ENCODE peak calls at places on chromosomes 11 and 22, in eight cellular contexts. B, Q, D, J, I, V, O and E are unnamed samples.

GRCh38 chr11:93939084-93939780 is 81.9 kb upstream of the HEPHL1 start:
- DNase-seq in B (no peak), Q (no peak), D (no peak), J (no peak), I (no peak), V (no peak), O (no peak), E (no peak)

GRCh38 chr11:1936781-1937615 is 10.1 kb upstream of the MRPL23 start:
- DNase-seq in B (no peak), Q (no peak), D (peak), J (peak), I (no peak), V (no peak), O (no peak), E (no peak)

GRCh38 chr22:20436309-20437252 is 1.0 kb downstream of the SCARF2 start:
- DNase-seq in B (peak), Q (no peak), D (peak), J (no peak), I (peak), V (no peak), O (no peak), E (no peak)

GRCh38 chr11:60345489-60345888 is 18.4 kb downstream of the MS4A6E start:
- DNase-seq in B (no peak), Q (no peak), D (peak), J (no peak), I (no peak), V (no peak), O (no peak), E (no peak)

GRCh38 chr11:22666700-22667439 is 459 bp downstream of the GAS2 start:
- DNase-seq in B (no peak), Q (no peak), D (peak), J (peak), I (peak), V (no peak), O (no peak), E (no peak)

GRCh38 chr11:13225058-13226001 is 52.3 kb upstream of the BMAL1 start:
- DNase-seq in B (no peak), Q (no peak), D (no peak), J (no peak), I (no peak), V (no peak), O (no peak), E (no peak)

GRCh38 chr22:37310815-37311595 is 28.7 kb downstream of the CYTH4 start:
- DNase-seq in B (no peak), Q (no peak), D (no peak), J (no peak), I (no peak), V (peak), O (no peak), E (peak)

GRCh38 chr11:44865866-44866272 is 84.8 kb downstream of the TP53I11 start:
- DNase-seq in B (no peak), Q (no peak), D (peak), J (peak), I (peak), V (no peak), O (no peak), E (no peak)

GRCh38 chr11:64687641-64688533 is 35.1 kb downstream of the NRXN2 start:
- DNase-seq in B (no peak), Q (no peak), D (no peak), J (peak), I (no peak), V (no peak), O (no peak), E (no peak)
- H3K27ac ChIP-seq in B (peak), Q (peak), D (peak), J (no peak), I (no peak), V (peak), O (peak), E (no peak)

DNA sequence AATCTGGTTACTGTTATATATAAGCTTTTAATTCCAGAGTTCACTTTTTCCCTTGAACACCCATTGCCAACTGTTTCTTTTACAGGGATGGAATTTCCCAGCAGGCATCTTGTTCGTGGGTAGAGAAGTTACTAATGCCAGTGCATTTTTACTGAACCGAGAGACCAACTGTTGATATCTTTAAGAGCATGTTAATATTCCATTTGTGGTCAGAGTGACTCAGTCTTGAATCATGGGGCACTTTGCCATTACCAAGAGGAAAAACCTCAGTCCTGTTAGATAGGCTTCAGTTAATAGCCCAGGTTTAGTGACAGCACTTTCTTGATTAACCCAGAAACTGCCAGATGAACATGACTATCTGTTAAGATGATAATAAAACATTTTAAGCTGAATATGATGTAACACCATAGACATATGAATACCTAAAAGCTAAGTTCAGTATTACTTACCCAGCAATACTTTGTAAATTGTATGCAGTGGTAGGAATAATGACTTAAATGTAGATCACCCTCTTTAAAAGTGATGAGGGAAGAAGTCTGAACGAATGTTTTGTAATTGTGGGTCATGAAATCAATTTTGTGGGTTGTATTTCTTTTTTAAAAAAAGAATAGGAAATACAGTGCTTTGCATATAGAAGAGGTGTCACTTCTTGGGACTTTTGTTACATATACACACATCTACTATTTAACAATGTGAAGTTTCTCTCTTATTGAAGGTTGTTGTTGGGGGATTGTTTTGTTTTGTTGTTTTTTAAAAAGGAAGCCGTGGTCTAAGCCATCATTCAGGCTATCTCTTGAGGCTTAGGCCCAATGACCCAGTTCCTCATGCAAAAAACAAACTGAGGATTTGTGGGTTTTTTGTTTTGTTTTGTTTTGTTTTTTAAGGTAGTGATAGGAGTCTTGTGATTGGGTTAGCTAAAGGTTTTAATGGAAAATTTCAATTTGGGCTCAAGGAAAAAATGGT is 79.2 kb upstream of the GRIK4 start:
- DNase-seq in B (peak), Q (no peak), D (no peak), J (peak), I (no peak), V (no peak), O (peak), E (peak)
- H3K4me3 ChIP-seq in B (no peak), Q (no peak), D (no peak), J (no peak), I (no peak), V (no peak), O (peak), E (no peak)

GRCh38 chr11:79074547-79074946 is 366.3 kb downstream of the TENM4 start:
- DNase-seq in B (no peak), Q (no peak), D (no peak), J (no peak), I (no peak), V (no peak), O (no peak), E (no peak)

GRCh38 chr11:79077684-79078379 is 363.0 kb downstream of the TENM4 start:
- DNase-seq in B (no peak), Q (no peak), D (no peak), J (no peak), I (no peak), V (no peak), O (no peak), E (no peak)

GRCh38 chr11:79078999-79079398 is 361.8 kb downstream of the TENM4 start:
- DNase-seq in B (no peak), Q (no peak), D (peak), J (no peak), I (no peak), V (no peak), O (no peak), E (no peak)

GRCh38 chr11:79080506-79080905 is 360.3 kb downstream of the TENM4 start:
- DNase-seq in B (no peak), Q (no peak), D (no peak), J (no peak), I (no peak), V (no peak), O (no peak), E (no peak)

GRCh38 chr11:79076526-79077115 is 364.2 kb downstream of the TENM4 start:
- DNase-seq in B (peak), Q (no peak), D (peak), J (peak), I (no peak), V (no peak), O (no peak), E (no peak)
- H3K27ac ChIP-seq in B (no peak), Q (no peak), D (no peak), J (no peak), I (no peak), V (no peak), O (no peak), E (no peak)

DNA sequence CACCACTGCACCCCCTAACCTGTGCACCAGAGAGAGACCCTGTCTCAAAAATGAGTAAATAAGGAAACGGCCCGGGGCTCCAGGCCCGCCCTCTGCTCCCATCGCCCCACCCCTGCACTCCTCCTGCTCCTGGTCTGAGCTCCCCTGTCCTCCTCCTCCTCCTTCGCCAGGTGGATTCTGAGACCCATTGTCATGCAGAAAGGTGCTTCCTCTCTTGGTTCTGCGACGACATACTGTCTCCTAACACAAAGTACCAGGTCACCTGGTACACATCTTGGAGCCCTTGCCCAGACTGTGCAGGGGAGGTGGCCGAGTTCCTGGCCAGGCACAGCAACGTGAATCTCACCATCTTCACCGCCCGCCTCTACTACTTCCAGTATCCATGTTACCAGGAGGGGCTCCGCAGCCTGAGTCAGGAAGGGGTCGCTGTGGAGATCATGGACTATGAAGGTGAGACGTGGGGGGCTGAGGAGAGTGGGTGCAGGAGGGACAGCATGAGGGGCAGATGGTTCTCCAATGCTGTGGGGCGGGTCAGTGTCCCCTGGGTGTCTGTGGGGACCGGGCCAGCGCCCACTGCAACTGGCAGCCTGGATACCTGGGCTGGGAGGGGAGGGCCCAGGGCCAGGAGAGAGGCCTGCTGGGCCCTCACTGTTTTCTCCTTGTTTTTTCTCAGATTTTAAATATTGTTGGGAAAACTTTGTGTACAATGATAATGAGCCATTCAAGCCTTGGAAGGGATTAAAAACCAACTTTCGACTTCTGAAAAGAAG is 3.1 kb upstream of the APOBEC3D start:
- DNase-seq in B (no peak), Q (no peak), D (no peak), J (no peak), I (no peak), V (no peak), O (no peak), E (no peak)
- H3K4me3 ChIP-seq in B (no peak), Q (no peak), D (no peak), J (no peak), I (no peak), V (no peak), O (no peak), E (no peak)

GRCh38 chr22:30253205-30253852 is 6.8 kb upstream of the LIF start:
- DNase-seq in B (peak), Q (no peak), D (peak), J (no peak), I (peak), V (peak), O (no peak), E (peak)
- H3K27ac ChIP-seq in B (no peak), Q (peak), D (no peak), J (no peak), I (peak), V (peak), O (no peak), E (peak)

DNA sequence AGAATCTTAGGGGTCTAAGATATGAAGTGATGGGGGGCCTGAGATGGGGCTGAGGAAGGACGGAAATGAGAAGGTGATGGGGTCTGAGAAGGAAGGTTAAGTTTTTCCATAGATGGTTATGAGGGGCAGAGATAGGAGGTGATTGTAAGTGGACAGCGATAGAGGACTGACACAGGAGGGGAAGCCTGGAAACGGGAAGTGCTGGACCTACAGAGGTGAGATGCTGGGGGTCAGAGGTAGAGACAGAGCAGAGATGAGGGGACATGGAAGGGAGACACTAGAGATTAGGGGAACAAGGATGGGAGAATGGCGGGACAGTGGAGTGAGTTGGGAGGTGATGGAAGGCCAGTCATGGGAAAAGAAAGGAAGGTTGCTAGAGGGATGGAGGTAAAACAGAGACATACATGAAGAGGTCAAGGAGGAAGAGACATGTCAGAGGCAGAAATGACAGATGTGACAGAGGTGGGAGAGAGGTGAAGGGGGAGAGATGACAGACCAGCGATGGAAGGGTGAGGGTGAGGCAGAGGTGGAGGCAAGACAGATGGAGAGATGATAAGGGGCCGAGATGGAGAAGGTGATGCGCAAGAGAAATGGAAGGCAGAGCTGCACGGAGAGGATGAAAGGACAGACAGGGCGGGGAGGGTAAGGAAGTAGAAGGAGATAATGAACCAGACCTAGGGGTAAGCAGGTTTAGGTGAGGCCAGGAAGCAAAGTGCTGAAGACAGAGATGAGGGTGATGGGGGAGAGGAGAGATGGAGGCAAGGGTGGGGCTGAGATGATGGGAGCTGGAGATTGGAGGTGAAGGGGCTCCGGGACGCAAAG is 50.8 kb downstream of the SLC22A12 start:
- DNase-seq in B (no peak), Q (no peak), D (no peak), J (no peak), I (no peak), V (no peak), O (no peak), E (no peak)
- H3K4me3 ChIP-seq in B (peak), Q (peak), D (peak), J (peak), I (no peak), V (peak), O (no peak), E (no peak)

GRCh38 chr22:17875631-17876030 is 101.4 kb upstream of the BID start:
- DNase-seq in B (no peak), Q (no peak), D (no peak), J (no peak), I (no peak), V (no peak), O (no peak), E (no peak)
- H3K27ac ChIP-seq in B (no peak), Q (no peak), D (no peak), J (no peak), I (no peak), V (peak), O (no peak), E (no peak)